ENCODE peak calls at places on chromosomes 11 and 22, in six cellular contexts. J is esophagus muscularis mucosa, O is mesothelial cell of epicardium, B is GM12865, R is GM10248, G is B cell. W is an unnamed sample.
A peak's percentile ranks its signal among the peaks of the same experiment; 100 is the strongest.

GRCh38 chr22:43230983-43231723 is 44.2 kb upstream of the TTLL12 start:
- DNase-seq in J (no peak), O (no peak), B (peak; percentile 72), R (peak; percentile 85), G (peak; percentile 72), W (peak; percentile 89)

GRCh38 chr22:22697377-22698120 is 53.1 kb downstream of the GGTLC2 start:
- DNase-seq in J (no peak), O (no peak), B (no peak), R (no peak), G (no peak), W (no peak)

GRCh38 chr11:8249482-8249881 is 14.2 kb downstream of the LMO1 start:
- DNase-seq in J (no peak), O (no peak), B (no peak), R (no peak), G (no peak), W (no peak)

GRCh38 chr11:133413726-133414125 is 118.6 kb downstream of the OPCML start:
- DNase-seq in J (no peak), O (no peak), B (no peak), R (no peak), G (no peak), W (no peak)

GRCh38 chr22:21837184-21837979 is 30.1 kb downstream of the MAPK1 start:
- DNase-seq in J (no peak), O (no peak), B (no peak), R (no peak), G (no peak), W (no peak)

GRCh38 chr22:39216143-39216490 is 28.7 kb downstream of the PDGFB start:
- DNase-seq in J (no peak), O (no peak), B (no peak), R (no peak), G (no peak), W (no peak)

GRCh38 chr11:6431861-6432260 is 8.9 kb downstream of the HPX start:
- DNase-seq in J (no peak), O (no peak), B (no peak), R (no peak), G (no peak), W (no peak)

GRCh38 chr11:75792997-75793800 is 21.8 kb upstream of the UVRAG start:
- DNase-seq in J (no peak), O (no peak), B (no peak), R (no peak), G (no peak), W (no peak)

GRCh38 chr11:4134844-4135243 is 40.2 kb downstream of the RRM1 start:
- DNase-seq in J (no peak), O (no peak), B (no peak), R (no peak), G (no peak), W (no peak)

GRCh38 chr22:49826603-49827306 is 918 bp downstream of the BRD1 start:
- DNase-seq in J (no peak), O (no peak), B (peak; percentile 48), R (no peak), G (peak; percentile 71), W (peak; percentile 51)

GRCh38 chr11:32386770-32387377 is 48.5 kb downstream of the WT1 start:
- DNase-seq in J (no peak), O (no peak), B (no peak), R (no peak), G (no peak), W (no peak)

GRCh38 chr11:12754582-12755250 is 80.5 kb downstream of the TEAD1 start:
- DNase-seq in J (no peak), O (no peak), B (no peak), R (no peak), G (no peak), W (no peak)

GRCh38 chr22:41963453-41964105 is 5.7 kb upstream of the SEPTIN3 start:
- DNase-seq in J (no peak), O (no peak), B (no peak), R (no peak), G (no peak), W (no peak)

GRCh38 chr11:83219095-83219494 is 25.6 kb downstream of the ANKRD42 start:
- DNase-seq in J (no peak), O (no peak), B (peak; percentile 5), R (no peak), G (no peak), W (no peak)

GRCh38 chr11:32500001-32500400 is 64.7 kb upstream of the WT1 start:
- DNase-seq in J (no peak), O (no peak), B (no peak), R (no peak), G (no peak), W (no peak)

GRCh38 chr22:22110548-22111266 is 128.1 kb upstream of the TOP3B start:
- DNase-seq in J (no peak), O (no peak), B (peak; percentile 91), R (peak; percentile 87), G (peak; percentile 91), W (peak; percentile 89)

GRCh38 chr11:102061276-102061675 is 14.0 kb downstream of the CFAP300 start:
- DNase-seq in J (no peak), O (no peak), B (no peak), R (no peak), G (no peak), W (no peak)

GRCh38 chr11:45872513-45873356 is 12.7 kb upstream of the MAPK8IP1 start:
- DNase-seq in J (no peak), O (no peak), B (peak; percentile 47), R (peak; percentile 52), G (peak; percentile 58), W (peak; percentile 54)

GRCh38 chr11:93248602-93249001 is 50.8 kb upstream of the SLC36A4 start:
- DNase-seq in J (no peak), O (no peak), B (peak; percentile 9), R (no peak), G (no peak), W (no peak)

GRCh38 chr11:114141863-114142590 is 82.5 kb downstream of the ZBTB16 start:
- DNase-seq in J (no peak), O (no peak), B (no peak), R (no peak), G (no peak), W (no peak)

GRCh38 chr22:25327018-25327755 is 107.7 kb downstream of the CRYBB2 start:
- DNase-seq in J (no peak), O (no peak), B (no peak), R (no peak), G (no peak), W (no peak)

GRCh38 chr11:58923300-58923788 is 15.9 kb upstream of the GLYATL1 start:
- DNase-seq in J (no peak), O (no peak), B (peak; percentile 51), R (peak; percentile 40), G (peak; percentile 42), W (no peak)
- TF ChIP-seq CTCF in J (no peak), O (no peak), B (peak; percentile 43), R (peak; percentile 36), G (peak; percentile 52), W (peak; percentile 55)

GRCh38 chr11:68692115-68692514 is 7.8 kb downstream of the GAL start:
- DNase-seq in J (no peak), O (no peak), B (no peak), R (no peak), G (no peak), W (no peak)

GRCh38 chr11:68690671-68691401 is 6.5 kb downstream of the GAL start:
- DNase-seq in J (no peak), O (no peak), B (no peak), R (no peak), G (no peak), W (no peak)

GRCh38 chr11:68692881-68693483 is 8.6 kb downstream of the GAL start:
- DNase-seq in J (no peak), O (no peak), B (no peak), R (no peak), G (no peak), W (no peak)

GRCh38 chr11:68689737-68690625 is 5.6 kb downstream of the GAL start:
- DNase-seq in J (no peak), O (no peak), B (no peak), R (no peak), G (no peak), W (no peak)

DNA sequence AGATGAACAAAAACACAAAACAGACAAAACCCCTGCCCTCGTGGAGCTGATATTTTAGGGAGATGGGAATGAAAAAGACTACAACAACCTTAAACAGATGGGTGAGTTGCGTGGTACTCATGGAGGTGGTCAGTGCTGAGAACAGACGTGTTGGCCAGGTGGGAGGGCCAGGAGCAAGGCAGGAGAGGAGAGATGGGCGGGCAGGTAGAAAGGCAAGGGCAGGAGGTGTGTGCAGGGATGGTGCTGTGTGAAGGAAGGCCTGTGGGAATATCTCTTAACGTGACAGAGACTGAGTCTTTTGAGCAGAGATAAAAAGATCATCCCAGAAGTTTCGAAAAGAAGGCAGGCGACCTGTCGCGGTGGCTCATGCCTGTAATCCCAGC is 7.0 kb downstream of the GAL start:
- DNase-seq in J (no peak), O (no peak), B (no peak), R (no peak), G (no peak), W (no peak)
- TF ChIP-seq CTCF in J (no peak), O (no peak), B (no peak), R (no peak), G (no peak), W (no peak)

GRCh38 chr11:33743291-33743690 is 7.1 kb upstream of the CD59 start:
- DNase-seq in J (no peak), O (no peak), B (no peak), R (no peak), G (no peak), W (no peak)
- TF ChIP-seq CTCF in J (no peak), O (no peak), B (no peak), R (no peak), G (no peak), W (no peak)

GRCh38 chr11:64314146-64314804 is 3.1 kb downstream of the TRMT112 start:
- DNase-seq in J (no peak), O (no peak), B (no peak), R (no peak), G (no peak), W (no peak)
- TF ChIP-seq CTCF in J (no peak), O (no peak), B (no peak), R (no peak), G (no peak), W (peak; percentile 16)

W was measured in GM13977.